ENCODE peak calls at places on chromosomes 6 and 20, in four cellular contexts. B is HCT116, I is K562, Q is HepG2. U is an unnamed sample.

GRCh38 chr6:158648682-158649131 is 1.1 kb upstream of the SYTL3 start:
- DNase-seq in B (no peak), I (no peak), Q (no peak), U (no peak)

GRCh38 chr20:50378170-50379000 is 131.8 kb upstream of the PTPN1 start:
- DNase-seq in B (no peak), I (no peak), Q (no peak), U (no peak)

GRCh38 chr6:126034671-126035070 is 48.3 kb downstream of the TRMT11 start:
- DNase-seq in B (no peak), I (no peak), Q (no peak), U (no peak)

GRCh38 chr6:149985506-149985937 is 21.8 kb downstream of the ULBP1 start:
- DNase-seq in B (no peak), I (no peak), Q (no peak), U (no peak)

GRCh38 chr6:106820412-106820852 is 154.1 kb downstream of the CD24 start:
- DNase-seq in B (no peak), I (peak), Q (no peak), U (no peak)

GRCh38 chr6:108564178-108564577 is 3.5 kb downstream of the FOXO3 start:
- DNase-seq in B (peak), I (no peak), Q (no peak), U (peak)

GRCh38 chr6:163122365-163122764 is 292.2 kb upstream of the QKI start:
- DNase-seq in B (no peak), I (no peak), Q (no peak), U (no peak)

GRCh38 chr6:158760618-158761250 is 58.4 kb downstream of the EZR start:
- DNase-seq in B (no peak), I (no peak), Q (no peak), U (no peak)

GRCh38 chr6:106105493-106105892 is 19.4 kb downstream of the PRDM1 start:
- DNase-seq in B (no peak), I (no peak), Q (no peak), U (no peak)

GRCh38 chr6:157561929-157562810 is 181.2 kb downstream of the ZDHHC14 start:
- DNase-seq in B (no peak), I (no peak), Q (no peak), U (no peak)

GRCh38 chr6:99349620-99350141 is at the start of gene FAXC:
- DNase-seq in B (peak), I (peak), Q (peak), U (no peak)

GRCh38 chr6:10410214-10410873 is 4.5 kb downstream of the TFAP2A start:
- DNase-seq in B (no peak), I (no peak), Q (no peak), U (no peak)

GRCh38 chr6:31775184-31775583 is 1.9 kb downstream of the VWA7 start:
- DNase-seq in B (no peak), I (no peak), Q (no peak), U (no peak)

GRCh38 chr6:138981416-138981815 is 6.6 kb downstream of the REPS1 start:
- DNase-seq in B (no peak), I (no peak), Q (no peak), U (no peak)

GRCh38 chr20:57826731-57827287 is 117.0 kb upstream of the PMEPA1 start:
- DNase-seq in B (no peak), I (no peak), Q (no peak), U (no peak)

GRCh38 chr6:107716688-107717089 is 107.4 kb downstream of the SCML4 start:
- DNase-seq in B (peak), I (peak), Q (no peak), U (no peak)

GRCh38 chr6:25922301-25922700 is 8.2 kb downstream of the SLC17A2 start:
- DNase-seq in B (no peak), I (no peak), Q (no peak), U (no peak)

GRCh38 chr6:139325003-139325600 is 33.3 kb upstream of the TXLNB start:
- DNase-seq in B (no peak), I (no peak), Q (no peak), U (no peak)

GRCh38 chr6:28522594-28523557 is 2.8 kb upstream of the GPX5 start:
- DNase-seq in B (no peak), I (peak), Q (no peak), U (no peak)

GRCh38 chr6:43897571-43898302 is 127.7 kb downstream of the VEGFA start:
- DNase-seq in B (no peak), I (no peak), Q (no peak), U (no peak)

GRCh38 chr6:130681028-130681427 is 146.2 kb upstream of the SMLR1 start:
- DNase-seq in B (no peak), I (no peak), Q (no peak), U (no peak)

GRCh38 chr6:138692058-138692977 is 81.3 kb upstream of the CCDC28A start:
- DNase-seq in B (no peak), I (peak), Q (peak), U (no peak)

GRCh38 chr6:100078509-100078908 is 84.5 kb upstream of the MCHR2 start:
- DNase-seq in B (peak), I (no peak), Q (peak), U (no peak)

GRCh38 chr20:40323411-40323810 is 365.6 kb downstream of the MAFB start:
- DNase-seq in B (no peak), I (no peak), Q (no peak), U (no peak)

GRCh38 chr20:23228912-23229311 is 121.7 kb upstream of the NXT1 start:
- DNase-seq in B (no peak), I (no peak), Q (no peak), U (no peak)

GRCh38 chr6:26273673-26274595 is 91.1 kb upstream of the BTN3A2 start:
- DNase-seq in B (no peak), I (no peak), Q (no peak), U (no peak)

GRCh38 chr20:60242836-60243520 is 284.8 kb downstream of the CDH26 start:
- DNase-seq in B (no peak), I (no peak), Q (no peak), U (no peak)

GRCh38 chr6:22513667-22514066 is 55.7 kb upstream of the HDGFL1 start:
- DNase-seq in B (no peak), I (no peak), Q (no peak), U (no peak)

DNA sequence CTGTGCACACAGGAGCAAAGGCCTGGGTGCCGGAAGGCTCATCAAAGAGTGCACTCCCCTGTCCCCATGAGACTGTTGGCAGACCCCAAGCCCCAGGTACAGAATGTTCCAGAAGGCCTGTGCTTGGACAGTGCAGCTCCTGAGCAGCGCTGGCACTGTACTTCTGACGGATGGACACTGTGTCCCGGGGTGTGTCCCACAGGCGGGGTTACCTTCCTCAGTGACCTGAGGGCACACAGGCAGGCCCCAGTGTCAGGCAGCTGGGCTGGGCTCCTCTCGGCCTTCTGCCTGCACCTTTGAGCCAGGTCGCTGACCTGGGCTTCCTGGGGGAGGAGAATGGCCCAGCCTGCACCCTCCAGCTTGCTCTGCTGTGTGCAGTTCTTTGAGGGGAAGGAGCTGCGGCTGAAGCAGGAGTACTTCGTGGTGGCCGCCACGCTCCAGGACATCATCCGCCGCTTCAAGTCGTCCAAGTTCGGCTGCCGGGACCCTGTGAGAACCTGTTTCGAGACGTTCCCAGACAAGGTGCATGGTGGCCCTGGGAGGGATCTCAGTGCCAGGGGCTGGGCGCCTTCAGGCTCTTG is 30.1 kb downstream of the PYGB start:
- DNase-seq in B (no peak), I (no peak), Q (no peak), U (no peak)
- TF ChIP-seq TCF7L2 in B (no peak), I (no peak), Q (no peak), U (no peak)

DNA sequence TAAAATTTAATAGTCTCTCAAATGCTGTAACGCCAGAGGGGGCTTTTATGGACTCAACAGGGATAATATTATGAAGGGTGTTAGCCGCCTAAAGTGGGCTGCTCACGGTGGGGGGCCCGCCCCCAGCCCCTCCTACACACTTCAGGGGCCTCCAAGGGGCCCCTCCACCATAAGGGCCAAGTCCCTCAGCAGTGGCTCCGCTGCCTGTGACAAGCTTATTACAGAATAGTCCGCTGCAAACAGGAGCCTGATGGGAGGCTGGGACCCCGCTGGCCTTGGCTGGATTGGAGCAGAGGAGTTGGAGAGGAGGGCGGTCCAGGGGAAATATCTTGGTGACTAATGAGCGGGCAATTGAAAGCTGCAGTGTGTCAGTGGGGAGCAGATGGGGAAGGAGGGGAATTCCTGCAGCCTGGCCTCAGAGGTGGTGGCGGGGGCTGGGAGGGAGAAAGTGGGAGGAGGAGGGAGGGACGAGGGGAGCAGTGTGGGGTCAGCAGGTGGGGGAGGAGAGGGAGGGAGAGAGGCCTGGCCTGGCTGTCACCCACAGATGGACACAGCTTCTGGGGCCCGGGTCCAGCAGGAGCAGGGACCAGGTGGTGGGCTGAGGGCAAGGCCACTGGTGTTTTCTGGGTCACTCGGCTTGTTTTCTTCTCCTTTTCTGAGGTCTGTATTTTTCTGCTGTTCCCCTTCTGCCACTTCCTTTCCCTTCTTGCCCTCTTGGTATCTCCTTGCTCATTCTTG is 57.6 kb upstream of the FOXP4 start:
- DNase-seq in B (no peak), I (no peak), Q (peak), U (no peak)
- TF ChIP-seq CTCF in B (no peak), I (no peak), Q (no peak), U (no peak)

GRCh38 chr20:20668639-20669038 is 43.8 kb downstream of the RALGAPA2 start:
- DNase-seq in B (no peak), I (no peak), Q (no peak), U (no peak)

GRCh38 chr20:20665200-20665599 is 47.2 kb downstream of the RALGAPA2 start:
- DNase-seq in B (no peak), I (no peak), Q (no peak), U (no peak)

GRCh38 chr20:20665933-20666332 is 46.5 kb downstream of the RALGAPA2 start:
- DNase-seq in B (no peak), I (no peak), Q (no peak), U (no peak)

GRCh38 chr20:20664795-20665194 is 47.6 kb downstream of the RALGAPA2 start:
- DNase-seq in B (peak), I (no peak), Q (peak), U (peak)

DNA sequence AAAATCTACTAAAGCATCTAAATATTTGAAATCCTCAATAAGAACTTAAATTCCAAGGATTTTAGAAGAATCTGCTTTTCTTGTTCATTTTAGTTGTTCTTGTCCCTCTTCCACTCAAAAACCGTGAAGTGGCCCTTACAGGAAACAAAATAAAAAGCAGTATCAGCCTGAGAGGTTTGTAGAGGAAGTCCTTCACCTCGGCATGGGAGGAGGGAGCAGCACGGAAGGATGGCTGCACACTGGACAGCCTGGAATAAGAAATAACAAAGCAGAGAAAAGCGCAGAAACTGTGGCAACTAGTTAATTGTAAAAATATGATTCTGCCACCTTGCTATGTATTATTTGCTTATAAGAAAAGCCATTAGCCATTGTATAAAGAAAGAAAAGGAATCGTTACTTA is 46.1 kb downstream of the RALGAPA2 start:
- DNase-seq in B (no peak), I (no peak), Q (no peak), U (no peak)
- H3K27ac ChIP-seq in B (no peak), I (no peak), Q (no peak), U (no peak)

GRCh38 chr6:168968228-168968627 is 285.4 kb downstream of the THBS2 start:
- DNase-seq in B (no peak), I (no peak), Q (peak), U (no peak)
- TF ChIP-seq TCF7L2 in B (no peak), I (no peak), Q (no peak), U (no peak)

DNA sequence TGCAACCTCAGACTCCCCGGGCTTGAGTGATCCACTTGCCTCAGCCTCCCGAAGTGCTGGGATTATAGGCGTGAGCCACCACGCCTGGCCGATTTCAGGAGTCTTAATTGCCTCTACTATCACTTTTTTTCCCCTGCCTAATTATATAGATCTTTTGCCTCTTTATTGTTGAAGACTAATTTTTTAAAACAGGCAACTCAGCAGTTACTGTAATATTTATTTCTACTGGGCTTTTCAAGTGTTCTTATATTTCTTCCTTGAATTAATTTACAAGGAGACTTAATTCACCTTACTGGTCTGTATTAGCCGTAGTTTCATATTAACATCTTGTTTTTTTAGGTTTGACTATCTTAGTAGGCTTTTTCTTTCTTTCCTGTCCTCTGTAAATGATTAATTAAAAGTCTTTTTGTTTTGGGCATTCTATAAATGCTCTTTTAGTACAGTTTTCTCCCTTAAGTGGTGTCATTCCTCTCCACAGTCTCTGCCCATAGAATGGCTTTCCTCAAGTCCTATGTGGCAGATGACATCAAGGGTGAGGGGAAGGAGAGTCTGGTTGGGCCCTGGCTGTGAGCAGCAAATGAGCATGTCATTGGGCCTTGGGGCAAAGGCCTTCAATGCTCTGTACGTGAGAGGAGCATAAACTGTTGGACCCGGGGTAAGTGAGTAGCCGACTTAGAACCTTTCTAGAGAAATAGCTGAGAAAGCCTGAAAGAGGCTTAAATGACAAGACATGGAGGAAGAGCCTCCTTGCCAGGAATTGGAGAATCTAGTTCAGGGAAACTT is 36.0 kb downstream of the ANKS1A start:
- DNase-seq in B (no peak), I (no peak), Q (no peak), U (no peak)
- TF ChIP-seq CTCF in B (no peak), I (no peak), Q (no peak), U (no peak)

DNA sequence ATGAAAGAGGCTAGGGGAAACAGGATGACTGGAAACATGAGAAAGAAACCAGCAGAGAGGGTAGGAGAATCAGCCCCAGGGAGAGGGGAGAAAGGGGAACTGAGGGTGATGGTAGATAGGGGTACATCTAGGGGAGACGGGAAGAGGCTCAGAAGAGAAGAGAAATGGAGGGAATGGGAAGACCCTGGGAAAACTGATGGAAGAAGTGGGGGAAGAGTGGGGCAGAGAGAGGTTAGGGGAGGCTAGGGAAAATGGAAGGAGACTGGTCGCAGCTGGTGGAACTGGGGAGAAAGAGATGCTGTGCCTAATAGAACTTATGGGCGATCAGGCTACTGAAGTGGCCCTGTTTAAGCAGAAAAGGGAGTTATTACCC is 548 bp downstream of the PROCR start:
- DNase-seq in B (no peak), I (no peak), Q (no peak), U (no peak)
- H3K27ac ChIP-seq in B (peak), I (no peak), Q (no peak), U (peak)

U was measured in Panc1.